ENCODE peak calls at places on chromosomes 7 and 10, in four cellular contexts. J, C, G and D are unnamed samples.
A peak's percentile ranks its signal among the peaks of the same experiment; 100 is the strongest.

GRCh38 chr7:150404172-150404784 is 25.1 kb downstream of the ZNF775 start:
- DNase-seq in C (no peak), G (no peak), J (peak; percentile 62), D (no peak)

GRCh38 chr7:109757713-109758112 is 1188.0 kb downstream of the DNAJB9 start:
- DNase-seq in C (no peak), J (no peak), G (no peak), D (no peak)

GRCh38 chr7:150631866-150632864 is at the start of gene GIMAP6:
- DNase-seq in C (no peak), G (no peak), J (no peak), D (no peak)

GRCh38 chr7:157522954-157523353 is 186.2 kb downstream of the DNAJB6 start:
- DNase-seq in C (no peak), J (no peak), G (no peak), D (no peak)

GRCh38 chr10:43227911-43228782 is 38.7 kb downstream of the RASGEF1A start:
- DNase-seq in C (peak; percentile 28), G (no peak), J (peak; percentile 47), D (peak; percentile 30)

GRCh38 chr7:27175005-27175625 is 995 bp upstream of the HOXA10 start:
- DNase-seq in C (peak; percentile 29), G (peak; percentile 52), J (peak; percentile 50), D (no peak)

GRCh38 chr10:26269754-26270153 is 53.2 kb downstream of the GAD2 start:
- DNase-seq in C (no peak), G (peak; percentile 85), J (no peak), D (no peak)

GRCh38 chr7:9200666-9201065 is 767.3 kb downstream of the NXPH1 start:
- DNase-seq in G (no peak), C (no peak), J (no peak), D (no peak)

GRCh38 chr10:122115874-122116273 is 126.9 kb downstream of the TACC2 start:
- DNase-seq in C (no peak), J (no peak), G (no peak), D (no peak)

GRCh38 chr10:110437761-110438341 is 59.9 kb upstream of the DUSP5 start:
- DNase-seq in G (no peak), C (no peak), J (peak; percentile 45), D (no peak)

GRCh38 chr7:35860664-35861063 is 59.8 kb downstream of the SEPTIN7 start:
- DNase-seq in G (no peak), J (no peak), C (no peak), D (no peak)

GRCh38 chr10:386751-387693 is 251.8 kb downstream of the ZMYND11 start:
- DNase-seq in C (peak; percentile 70), J (no peak), G (no peak), D (no peak)

GRCh38 chr7:63072806-63073205 is 925.8 kb upstream of the ZNF722 start:
- DNase-seq in C (no peak), J (no peak), G (no peak), D (no peak)

GRCh38 chr10:95651346-95652115 is 5.0 kb downstream of the ALDH18A1 start:
- DNase-seq in J (no peak), G (no peak), C (no peak), D (no peak)

GRCh38 chr10:103775786-103776185 is 79.6 kb downstream of the SH3PXD2A start:
- DNase-seq in C (no peak), J (no peak), G (no peak), D (no peak)

GRCh38 chr7:8327199-8327598 is 65.2 kb upstream of the ICA1 start:
- DNase-seq in J (no peak), C (no peak), G (no peak), D (no peak)

GRCh38 chr7:64187408-64187807 is 19.6 kb upstream of the ZNF735 start:
- DNase-seq in G (no peak), J (no peak), C (no peak), D (no peak)

GRCh38 chr7:47482013-47482761 is 99.7 kb downstream of the TNS3 start:
- DNase-seq in G (peak; percentile 54), J (peak; percentile 87), C (no peak), D (no peak)

GRCh38 chr7:16851829-16852228 is 30.0 kb downstream of the AGR3 start:
- DNase-seq in G (peak; percentile 72), C (no peak), J (no peak), D (no peak)

GRCh38 chr7:26624839-26625238 is 239.6 kb downstream of the SKAP2 start:
- DNase-seq in G (no peak), J (no peak), C (peak; percentile 70), D (no peak)

GRCh38 chr10:131830446-131831130 is 70.2 kb upstream of the PPP2R2D start:
- DNase-seq in J (no peak), G (no peak), C (no peak), D (peak; percentile 29)

GRCh38 chr7:128743112-128743772 is 4.1 kb downstream of the CALU start:
- DNase-seq in C (no peak), G (no peak), J (no peak), D (no peak)

GRCh38 chr10:117320050-117320665 is 55.1 kb downstream of the PDZD8 start:
- DNase-seq in C (no peak), G (peak; percentile 38), J (no peak), D (no peak)

GRCh38 chr7:44787041-44787440 is 9.4 kb upstream of the PPIA start:
- DNase-seq in C (no peak), G (no peak), J (no peak), D (no peak)

GRCh38 chr10:72557362-72557761 is 68.5 kb downstream of the MICU1 start:
- DNase-seq in C (no peak), G (no peak), J (no peak), D (no peak)

GRCh38 chr7:118109607-118110006 is 74.4 kb upstream of the LSM8 start:
- DNase-seq in G (no peak), C (no peak), J (no peak), D (no peak)

GRCh38 chr7:68470836-68471235 is 1127.4 kb upstream of the AUTS2 start:
- DNase-seq in G (no peak), C (no peak), J (no peak), D (no peak)

GRCh38 chr10:132451506-132452215 is 54.7 kb downstream of the PWWP2B start:
- DNase-seq in G (no peak), C (peak; percentile 54), J (no peak), D (peak; percentile 55)

GRCh38 chr10:55631071-55631654 is 729.9 kb downstream of the ZWINT start:
- DNase-seq in C (peak; percentile 84), G (peak; percentile 90), J (no peak), D (peak; percentile 54)

GRCh38 chr10:78950656-78951587 is 117.8 kb upstream of the ZMIZ1 start:
- DNase-seq in C (peak; percentile 63), G (no peak), J (no peak), D (no peak)

GRCh38 chr10:98374176-98374969 is 40.6 kb downstream of the PYROXD2 start:
- DNase-seq in G (peak; percentile 41), C (no peak), J (no peak), D (no peak)

GRCh38 chr7:123198111-123198510 is 1.7 kb downstream of the SLC13A1 start:
- DNase-seq in C (no peak), J (no peak), G (no peak), D (no peak)

GRCh38 chr10:22911889-22912762 is 15.7 kb upstream of the ARMC3 start:
- DNase-seq in J (no peak), C (no peak), G (no peak), D (no peak)

GRCh38 chr10:16565604-16566003 is 43.9 kb upstream of the C1QL3 start:
- DNase-seq in G (no peak), J (no peak), C (no peak), D (no peak)

GRCh38 chr10:121036431-121036830 is 185.3 kb downstream of the WDR11 start:
- DNase-seq in C (no peak), G (peak; percentile 63), J (no peak), D (no peak)

GRCh38 chr7:116560021-116560970 is 35.5 kb downstream of the CAV1 start:
- DNase-seq in G (no peak), J (peak; percentile 74), C (peak; percentile 55), D (no peak)

GRCh38 chr7:31811650-31812461 is 124.8 kb downstream of the PPP1R17 start:
- DNase-seq in C (no peak), G (no peak), J (peak; percentile 62), D (peak; percentile 42)

GRCh38 chr10:89242340-89242680 is 9.3 kb downstream of the LIPA start:
- DNase-seq in G (no peak), C (no peak), J (no peak), D (no peak)

GRCh38 chr10:75547391-75548298 is 116.2 kb downstream of the LRMDA start:
- DNase-seq in C (no peak), J (no peak), G (peak; percentile 53), D (no peak)

GRCh38 chr10:75546004-75546403 is 114.6 kb downstream of the LRMDA start:
- DNase-seq in C (no peak), J (no peak), G (no peak), D (no peak)

GRCh38 chr10:75544923-75545322 is 113.5 kb downstream of the LRMDA start:
- DNase-seq in G (no peak), J (no peak), C (no peak), D (no peak)

GRCh38 chr10:75544381-75544780 is 113.0 kb downstream of the LRMDA start:
- DNase-seq in G (no peak), J (no peak), C (no peak), D (no peak)

DNA sequence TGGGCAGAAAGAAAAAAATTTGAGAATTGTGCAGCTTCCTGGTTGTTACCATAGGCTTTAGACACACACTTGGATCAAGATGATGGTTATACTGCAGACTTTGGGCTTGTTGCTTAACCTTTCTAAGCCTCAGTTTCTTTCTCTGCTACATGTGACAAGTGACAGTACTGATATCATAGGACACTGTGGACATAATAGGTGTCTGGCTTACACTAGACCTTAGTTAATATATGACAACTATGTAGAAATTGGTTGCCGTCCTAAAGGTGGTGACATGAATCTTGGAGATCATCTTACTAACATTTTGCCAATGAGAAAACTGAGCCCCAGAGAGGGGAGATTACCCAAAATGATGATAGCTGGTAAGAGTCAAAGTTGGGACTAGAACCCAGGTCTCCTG is 113.9 kb downstream of the LRMDA start:
- DNase-seq in J (no peak), G (no peak), C (no peak), D (no peak)
- H3K4me3 ChIP-seq in J (no peak overlapping the region), G (no peak overlapping the region), C (no peak overlapping the region), D (no peak overlapping the region)

DNA sequence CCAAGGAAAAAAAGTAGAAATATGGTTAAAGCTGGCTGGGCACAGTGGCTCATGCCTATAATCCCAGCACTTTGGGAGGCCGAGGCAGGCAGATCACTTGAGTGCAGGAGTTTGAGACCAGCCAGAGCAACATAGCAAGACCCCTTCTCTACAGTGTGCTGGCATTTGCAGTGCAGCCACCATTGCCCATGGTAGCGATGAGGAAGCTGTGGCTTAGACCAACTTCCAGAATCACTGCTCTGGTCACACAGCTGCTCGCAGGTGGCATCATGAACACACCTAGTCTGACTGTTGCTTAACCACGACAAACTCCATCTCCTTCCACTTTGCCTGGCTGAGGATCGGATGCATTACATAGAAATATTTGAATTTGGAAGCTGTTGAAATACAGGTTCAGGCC is 137.1 kb downstream of the CUX1 start:
- DNase-seq in C (no peak), J (no peak), G (no peak), D (no peak)
- H3K4me1 ChIP-seq in C (peaks cover 13% of the 10 kb centered on the region), J (peaks cover 27% of the 10 kb centered on the region), G (peaks cover 7% of the 10 kb centered on the region), D (peaks cover 26% of the 10 kb centered on the region)

GRCh38 chr7:79462334-79462733 is 8.9 kb upstream of the MAGI2 start:
- DNase-seq in J (no peak), C (peak; percentile 11), G (no peak), D (no peak)
- H3K4me3 ChIP-seq in J (no peak overlapping the region), C (no peak overlapping the region), G (no peak overlapping the region), D (no peak overlapping the region)

DNA sequence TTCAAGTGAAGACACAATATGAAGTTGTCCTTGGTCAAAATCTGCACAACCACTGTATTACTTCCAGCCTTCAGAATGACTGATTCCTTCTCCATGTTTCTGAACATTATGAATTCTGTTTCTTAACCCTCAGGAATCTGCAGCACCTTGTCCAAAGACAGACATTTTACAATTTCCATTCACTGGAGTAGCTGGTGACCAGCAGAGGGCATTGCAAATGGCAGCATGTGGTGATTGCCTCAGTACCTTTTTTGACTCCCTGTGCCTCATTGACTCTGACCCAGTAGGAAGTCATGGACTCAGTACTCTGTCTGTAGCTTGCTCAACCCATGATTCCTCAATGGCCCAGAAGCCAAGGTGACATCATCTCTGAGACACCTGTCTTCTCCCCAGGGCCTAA is 879 bp upstream of the VPS41 start:
- DNase-seq in J (no peak), G (no peak), C (no peak), D (no peak)
- H3K4me1 ChIP-seq in J (no peaks in the 10 kb centered on the region), G (no peaks in the 10 kb centered on the region), C (no peaks in the 10 kb centered on the region), D (peaks cover 18% of the 10 kb centered on the region)